ENCODE peak calls at places on chromosomes 11 and 22, in seven cellular contexts. X, H, N, G, W, F and M are unnamed samples.

GRCh38 chr22:28297504-28297903 is 378.4 kb upstream of the PITPNB start:
- DNase-seq in X (no peak), W (no peak), N (peak; percentile 19), H (no peak), F (peak; percentile 17), G (no peak), M (no peak)

GRCh38 chr11:47714554-47715081 is 551 bp downstream of the AGBL2 start:
- DNase-seq in W (no peak), G (no peak), N (peak; percentile 34), X (peak; percentile 18), H (no peak), F (peak; percentile 7), M (no peak)

GRCh38 chr22:35892192-35892591 is 136.4 kb downstream of the RBFOX2 start:
- DNase-seq in F (peak; percentile 79), X (peak; percentile 61), N (no peak), W (no peak), H (no peak), G (no peak), M (no peak)

GRCh38 chr11:132114185-132114584 is 743.8 kb downstream of the NTM start:
- DNase-seq in H (no peak), W (no peak), N (no peak), G (no peak), F (no peak), X (no peak), M (no peak)

GRCh38 chr22:31212783-31213626 is 907 bp downstream of the LIMK2 start:
- DNase-seq in W (no peak), H (no peak), G (no peak), F (no peak), X (no peak), N (peak; percentile 24), M (no peak)

GRCh38 chr22:19772673-19773469 is 12.3 kb downstream of the TBX1 start:
- DNase-seq in H (no peak), W (no peak), X (no peak), G (no peak), N (no peak), F (no peak), M (no peak)

GRCh38 chr11:123454060-123454651 is 24.1 kb downstream of the GRAMD1B start:
- DNase-seq in G (no peak), F (peak; percentile 27), H (no peak), X (no peak), W (no peak), N (no peak), M (no peak)

GRCh38 chr11:75277991-75278790 is 37.6 kb downstream of the TPBGL start:
- DNase-seq in F (no peak), G (no peak), N (no peak), W (no peak), H (no peak), X (no peak), M (no peak)

GRCh38 chr11:124517314-124517713 is 26.1 kb downstream of the OR8B12 start:
- DNase-seq in W (no peak), H (no peak), N (no peak), F (no peak), X (no peak), G (no peak), M (no peak)

GRCh38 chr22:19877626-19878339 is 23.1 kb upstream of the GNB1L start:
- DNase-seq in G (no peak), N (no peak), W (no peak), F (peak; percentile 82), X (peak; percentile 66), H (no peak), M (no peak)

GRCh38 chr22:39643311-39644083 is 72.9 kb downstream of the CACNA1I start:
- DNase-seq in X (no peak), F (peak; percentile 77), G (no peak), H (no peak), W (no peak), N (no peak), M (no peak)

GRCh38 chr11:117781650-117782049 is 15.4 kb downstream of the DSCAML1 start:
- DNase-seq in N (no peak), F (no peak), H (no peak), W (no peak), X (no peak), G (no peak), M (no peak)